ENCODE peak calls at places on chromosome 12, in nine cellular contexts. One of them, this sample, is unnamed.

GRCh38 chr12:115574831-115575230 is 702.7 kb downstream of the MED13L start:
- DNase-seq in effector CD8-positive, alpha-beta T cell: no peak
- DNase-seq in activated CD4-positive, alpha-beta T cell treated with anti-CD3 and anti-CD28 coated beads for 24 hours: no peak
- DNase-seq in left ventricle myocardium superior: no peak
- DNase-seq in stimulated activated CD8-positive, alpha-beta memory T cell treated with anti-CD3 and anti-CD28 coated beads, Interleukin-7, amount 100 ng/mL, for 1 hour: no peak
- DNase-seq in sigmoid colon: no peak
- DNase-seq in posterior cingulate gyrus: no peak
- DNase-seq in osteocyte: no peak
- DNase-seq in activated CD8-positive, alpha-beta memory T cell treated with anti-CD3 and anti-CD28 coated beads for 1 hour: no peak
- DNase-seq in this sample: no peak

GRCh38 chr12:13630354-13630753 is 351.0 kb downstream of the GRIN2B start:
- DNase-seq in effector CD8-positive, alpha-beta T cell: no peak
- DNase-seq in activated CD4-positive, alpha-beta T cell treated with anti-CD3 and anti-CD28 coated beads for 24 hours: no peak
- DNase-seq in left ventricle myocardium superior: no peak
- DNase-seq in stimulated activated CD8-positive, alpha-beta memory T cell treated with anti-CD3 and anti-CD28 coated beads, Interleukin-7, amount 100 ng/mL, for 1 hour: no peak
- DNase-seq in sigmoid colon: no peak
- DNase-seq in posterior cingulate gyrus: no peak
- DNase-seq in osteocyte: no peak
- DNase-seq in activated CD8-positive, alpha-beta memory T cell treated with anti-CD3 and anti-CD28 coated beads for 1 hour: no peak
- DNase-seq in this sample: no peak

GRCh38 chr12:93653079-93653478 is 24.1 kb upstream of the CRADD start:
- DNase-seq in effector CD8-positive, alpha-beta T cell: no peak
- DNase-seq in activated CD4-positive, alpha-beta T cell treated with anti-CD3 and anti-CD28 coated beads for 24 hours: no peak
- DNase-seq in left ventricle myocardium superior: no peak
- DNase-seq in stimulated activated CD8-positive, alpha-beta memory T cell treated with anti-CD3 and anti-CD28 coated beads, Interleukin-7, amount 100 ng/mL, for 1 hour: no peak
- DNase-seq in sigmoid colon: no peak
- DNase-seq in posterior cingulate gyrus: no peak
- DNase-seq in osteocyte: no peak
- DNase-seq in activated CD8-positive, alpha-beta memory T cell treated with anti-CD3 and anti-CD28 coated beads for 1 hour: no peak
- DNase-seq in this sample: no peak

GRCh38 chr12:1553987-1554982 is 40.1 kb downstream of the FBXL14 start:
- DNase-seq in effector CD8-positive, alpha-beta T cell: no peak
- DNase-seq in activated CD4-positive, alpha-beta T cell treated with anti-CD3 and anti-CD28 coated beads for 24 hours: peak; percentile 33
- DNase-seq in left ventricle myocardium superior: no peak
- DNase-seq in stimulated activated CD8-positive, alpha-beta memory T cell treated with anti-CD3 and anti-CD28 coated beads, Interleukin-7, amount 100 ng/mL, for 1 hour: no peak
- DNase-seq in sigmoid colon: no peak
- DNase-seq in posterior cingulate gyrus: no peak
- DNase-seq in osteocyte: no peak
- DNase-seq in activated CD8-positive, alpha-beta memory T cell treated with anti-CD3 and anti-CD28 coated beads for 1 hour: no peak
- DNase-seq in this sample: no peak

GRCh38 chr12:26290560-26290959 is 95.2 kb downstream of the SSPN start:
- DNase-seq in effector CD8-positive, alpha-beta T cell: no peak
- DNase-seq in activated CD4-positive, alpha-beta T cell treated with anti-CD3 and anti-CD28 coated beads for 24 hours: no peak
- DNase-seq in left ventricle myocardium superior: no peak
- DNase-seq in stimulated activated CD8-positive, alpha-beta memory T cell treated with anti-CD3 and anti-CD28 coated beads, Interleukin-7, amount 100 ng/mL, for 1 hour: no peak
- DNase-seq in sigmoid colon: no peak
- DNase-seq in posterior cingulate gyrus: no peak
- DNase-seq in osteocyte: no peak
- DNase-seq in activated CD8-positive, alpha-beta memory T cell treated with anti-CD3 and anti-CD28 coated beads for 1 hour: no peak
- DNase-seq in this sample: no peak

GRCh38 chr12:105983622-105984325 is 155.0 kb downstream of the NUAK1 start:
- DNase-seq in effector CD8-positive, alpha-beta T cell: no peak
- DNase-seq in activated CD4-positive, alpha-beta T cell treated with anti-CD3 and anti-CD28 coated beads for 24 hours: no peak
- DNase-seq in left ventricle myocardium superior: no peak
- DNase-seq in stimulated activated CD8-positive, alpha-beta memory T cell treated with anti-CD3 and anti-CD28 coated beads, Interleukin-7, amount 100 ng/mL, for 1 hour: no peak
- DNase-seq in sigmoid colon: no peak
- DNase-seq in posterior cingulate gyrus: no peak
- DNase-seq in osteocyte: no peak
- DNase-seq in activated CD8-positive, alpha-beta memory T cell treated with anti-CD3 and anti-CD28 coated beads for 1 hour: no peak
- DNase-seq in this sample: peak; percentile 87

GRCh38 chr12:6554990-6555691 is 701 bp downstream of the IFFO1 start:
- DNase-seq in effector CD8-positive, alpha-beta T cell: no peak
- DNase-seq in activated CD4-positive, alpha-beta T cell treated with anti-CD3 and anti-CD28 coated beads for 24 hours: no peak
- DNase-seq in left ventricle myocardium superior: peak; percentile 46
- DNase-seq in stimulated activated CD8-positive, alpha-beta memory T cell treated with anti-CD3 and anti-CD28 coated beads, Interleukin-7, amount 100 ng/mL, for 1 hour: no peak
- DNase-seq in sigmoid colon: no peak
- DNase-seq in posterior cingulate gyrus: no peak
- DNase-seq in osteocyte: no peak
- DNase-seq in activated CD8-positive, alpha-beta memory T cell treated with anti-CD3 and anti-CD28 coated beads for 1 hour: no peak
- DNase-seq in this sample: no peak

GRCh38 chr12:131218291-131219172 is 264.8 kb downstream of the ADGRD1 start:
- DNase-seq in effector CD8-positive, alpha-beta T cell: no peak
- DNase-seq in activated CD4-positive, alpha-beta T cell treated with anti-CD3 and anti-CD28 coated beads for 24 hours: no peak
- DNase-seq in left ventricle myocardium superior: no peak
- DNase-seq in stimulated activated CD8-positive, alpha-beta memory T cell treated with anti-CD3 and anti-CD28 coated beads, Interleukin-7, amount 100 ng/mL, for 1 hour: no peak
- DNase-seq in sigmoid colon: no peak
- DNase-seq in posterior cingulate gyrus: no peak
- DNase-seq in osteocyte: no peak
- DNase-seq in activated CD8-positive, alpha-beta memory T cell treated with anti-CD3 and anti-CD28 coated beads for 1 hour: no peak
- DNase-seq in this sample: no peak

GRCh38 chr12:105552056-105552455 is 221.6 kb downstream of the C12orf75 start:
- DNase-seq in effector CD8-positive, alpha-beta T cell: no peak
- DNase-seq in activated CD4-positive, alpha-beta T cell treated with anti-CD3 and anti-CD28 coated beads for 24 hours: no peak
- DNase-seq in left ventricle myocardium superior: no peak
- DNase-seq in stimulated activated CD8-positive, alpha-beta memory T cell treated with anti-CD3 and anti-CD28 coated beads, Interleukin-7, amount 100 ng/mL, for 1 hour: no peak
- DNase-seq in sigmoid colon: no peak
- DNase-seq in posterior cingulate gyrus: no peak
- DNase-seq in osteocyte: no peak
- DNase-seq in activated CD8-positive, alpha-beta memory T cell treated with anti-CD3 and anti-CD28 coated beads for 1 hour: no peak
- DNase-seq in this sample: no peak

GRCh38 chr12:47340391-47341015 is 260.7 kb upstream of the AMIGO2 start:
- DNase-seq in effector CD8-positive, alpha-beta T cell: no peak
- DNase-seq in activated CD4-positive, alpha-beta T cell treated with anti-CD3 and anti-CD28 coated beads for 24 hours: no peak
- DNase-seq in left ventricle myocardium superior: no peak
- DNase-seq in stimulated activated CD8-positive, alpha-beta memory T cell treated with anti-CD3 and anti-CD28 coated beads, Interleukin-7, amount 100 ng/mL, for 1 hour: no peak
- DNase-seq in sigmoid colon: no peak
- DNase-seq in posterior cingulate gyrus: no peak
- DNase-seq in osteocyte: no peak
- DNase-seq in activated CD8-positive, alpha-beta memory T cell treated with anti-CD3 and anti-CD28 coated beads for 1 hour: no peak
- DNase-seq in this sample: no peak

GRCh38 chr12:125292700-125293099 is 227.5 kb downstream of the AACS start:
- DNase-seq in effector CD8-positive, alpha-beta T cell: no peak
- DNase-seq in activated CD4-positive, alpha-beta T cell treated with anti-CD3 and anti-CD28 coated beads for 24 hours: no peak
- DNase-seq in left ventricle myocardium superior: no peak
- DNase-seq in stimulated activated CD8-positive, alpha-beta memory T cell treated with anti-CD3 and anti-CD28 coated beads, Interleukin-7, amount 100 ng/mL, for 1 hour: no peak
- DNase-seq in sigmoid colon: no peak
- DNase-seq in posterior cingulate gyrus: no peak
- DNase-seq in osteocyte: no peak
- DNase-seq in activated CD8-positive, alpha-beta memory T cell treated with anti-CD3 and anti-CD28 coated beads for 1 hour: no peak
- DNase-seq in this sample: no peak

GRCh38 chr12:131883521-131883900 is 10.9 kb upstream of the ULK1 start:
- DNase-seq in effector CD8-positive, alpha-beta T cell: no peak
- DNase-seq in activated CD4-positive, alpha-beta T cell treated with anti-CD3 and anti-CD28 coated beads for 24 hours: no peak
- DNase-seq in left ventricle myocardium superior: no peak
- DNase-seq in stimulated activated CD8-positive, alpha-beta memory T cell treated with anti-CD3 and anti-CD28 coated beads, Interleukin-7, amount 100 ng/mL, for 1 hour: no peak
- DNase-seq in sigmoid colon: no peak
- DNase-seq in posterior cingulate gyrus: no peak
- DNase-seq in osteocyte: no peak
- DNase-seq in activated CD8-positive, alpha-beta memory T cell treated with anti-CD3 and anti-CD28 coated beads for 1 hour: no peak
- DNase-seq in this sample: no peak

GRCh38 chr12:6303046-6303445 is 7.4 kb upstream of the PLEKHG6 start:
- DNase-seq in effector CD8-positive, alpha-beta T cell: no peak
- DNase-seq in activated CD4-positive, alpha-beta T cell treated with anti-CD3 and anti-CD28 coated beads for 24 hours: no peak
- DNase-seq in left ventricle myocardium superior: no peak
- DNase-seq in stimulated activated CD8-positive, alpha-beta memory T cell treated with anti-CD3 and anti-CD28 coated beads, Interleukin-7, amount 100 ng/mL, for 1 hour: no peak
- DNase-seq in sigmoid colon: no peak
- DNase-seq in posterior cingulate gyrus: no peak
- DNase-seq in osteocyte: no peak
- DNase-seq in activated CD8-positive, alpha-beta memory T cell treated with anti-CD3 and anti-CD28 coated beads for 1 hour: no peak
- DNase-seq in this sample: no peak

GRCh38 chr12:9951026-9951652 is 19.0 kb upstream of the CLEC2A start:
- DNase-seq in effector CD8-positive, alpha-beta T cell: no peak
- DNase-seq in activated CD4-positive, alpha-beta T cell treated with anti-CD3 and anti-CD28 coated beads for 24 hours: no peak
- DNase-seq in left ventricle myocardium superior: no peak
- DNase-seq in stimulated activated CD8-positive, alpha-beta memory T cell treated with anti-CD3 and anti-CD28 coated beads, Interleukin-7, amount 100 ng/mL, for 1 hour: peak; percentile 5
- DNase-seq in sigmoid colon: no peak
- DNase-seq in posterior cingulate gyrus: no peak
- DNase-seq in osteocyte: no peak
- DNase-seq in activated CD8-positive, alpha-beta memory T cell treated with anti-CD3 and anti-CD28 coated beads for 1 hour: no peak
- DNase-seq in this sample: no peak

GRCh38 chr12:836952-837351 is 84.6 kb downstream of the WNK1 start:
- DNase-seq in effector CD8-positive, alpha-beta T cell: no peak
- DNase-seq in activated CD4-positive, alpha-beta T cell treated with anti-CD3 and anti-CD28 coated beads for 24 hours: no peak
- DNase-seq in left ventricle myocardium superior: no peak
- DNase-seq in stimulated activated CD8-positive, alpha-beta memory T cell treated with anti-CD3 and anti-CD28 coated beads, Interleukin-7, amount 100 ng/mL, for 1 hour: no peak
- DNase-seq in sigmoid colon: no peak
- DNase-seq in posterior cingulate gyrus: no peak
- DNase-seq in osteocyte: no peak
- DNase-seq in activated CD8-positive, alpha-beta memory T cell treated with anti-CD3 and anti-CD28 coated beads for 1 hour: no peak
- DNase-seq in this sample: no peak

GRCh38 chr12:116458492-116458891 is 100.7 kb upstream of the MAP1LC3B2 start:
- DNase-seq in effector CD8-positive, alpha-beta T cell: no peak
- DNase-seq in activated CD4-positive, alpha-beta T cell treated with anti-CD3 and anti-CD28 coated beads for 24 hours: no peak
- DNase-seq in left ventricle myocardium superior: no peak
- DNase-seq in stimulated activated CD8-positive, alpha-beta memory T cell treated with anti-CD3 and anti-CD28 coated beads, Interleukin-7, amount 100 ng/mL, for 1 hour: no peak
- DNase-seq in sigmoid colon: no peak
- DNase-seq in posterior cingulate gyrus: no peak
- DNase-seq in osteocyte: no peak
- DNase-seq in activated CD8-positive, alpha-beta memory T cell treated with anti-CD3 and anti-CD28 coated beads for 1 hour: no peak
- DNase-seq in this sample: no peak

GRCh38 chr12:29750928-29751220 is 32.9 kb downstream of the TMTC1 start:
- DNase-seq in effector CD8-positive, alpha-beta T cell: no peak
- DNase-seq in activated CD4-positive, alpha-beta T cell treated with anti-CD3 and anti-CD28 coated beads for 24 hours: no peak
- DNase-seq in left ventricle myocardium superior: no peak
- DNase-seq in stimulated activated CD8-positive, alpha-beta memory T cell treated with anti-CD3 and anti-CD28 coated beads, Interleukin-7, amount 100 ng/mL, for 1 hour: no peak
- DNase-seq in sigmoid colon: no peak
- DNase-seq in posterior cingulate gyrus: no peak
- DNase-seq in osteocyte: no peak
- DNase-seq in activated CD8-positive, alpha-beta memory T cell treated with anti-CD3 and anti-CD28 coated beads for 1 hour: no peak
- DNase-seq in this sample: no peak

GRCh38 chr12:106758349-106758951 is 16.0 kb upstream of the RIC8B start:
- DNase-seq in effector CD8-positive, alpha-beta T cell: no peak
- DNase-seq in activated CD4-positive, alpha-beta T cell treated with anti-CD3 and anti-CD28 coated beads for 24 hours: no peak
- DNase-seq in left ventricle myocardium superior: no peak
- DNase-seq in stimulated activated CD8-positive, alpha-beta memory T cell treated with anti-CD3 and anti-CD28 coated beads, Interleukin-7, amount 100 ng/mL, for 1 hour: no peak
- DNase-seq in sigmoid colon: no peak
- DNase-seq in posterior cingulate gyrus: no peak
- DNase-seq in osteocyte: no peak
- DNase-seq in activated CD8-positive, alpha-beta memory T cell treated with anti-CD3 and anti-CD28 coated beads for 1 hour: no peak
- DNase-seq in this sample: no peak

GRCh38 chr12:57939291-57939690 is 2.1 kb upstream of the ATP23 start:
- DNase-seq in effector CD8-positive, alpha-beta T cell: no peak
- DNase-seq in activated CD4-positive, alpha-beta T cell treated with anti-CD3 and anti-CD28 coated beads for 24 hours: no peak
- DNase-seq in left ventricle myocardium superior: no peak
- DNase-seq in stimulated activated CD8-positive, alpha-beta memory T cell treated with anti-CD3 and anti-CD28 coated beads, Interleukin-7, amount 100 ng/mL, for 1 hour: no peak
- DNase-seq in sigmoid colon: no peak
- DNase-seq in posterior cingulate gyrus: no peak
- DNase-seq in osteocyte: no peak
- DNase-seq in activated CD8-positive, alpha-beta memory T cell treated with anti-CD3 and anti-CD28 coated beads for 1 hour: no peak
- DNase-seq in this sample: peak; percentile 68

GRCh38 chr12:64400041-64400440 is 4.2 kb upstream of the XPOT start:
- DNase-seq in effector CD8-positive, alpha-beta T cell: no peak
- DNase-seq in activated CD4-positive, alpha-beta T cell treated with anti-CD3 and anti-CD28 coated beads for 24 hours: no peak
- DNase-seq in left ventricle myocardium superior: no peak
- DNase-seq in stimulated activated CD8-positive, alpha-beta memory T cell treated with anti-CD3 and anti-CD28 coated beads, Interleukin-7, amount 100 ng/mL, for 1 hour: no peak
- DNase-seq in sigmoid colon: no peak
- DNase-seq in posterior cingulate gyrus: peak; percentile 36
- DNase-seq in osteocyte: no peak
- DNase-seq in activated CD8-positive, alpha-beta memory T cell treated with anti-CD3 and anti-CD28 coated beads for 1 hour: no peak
- DNase-seq in this sample: peak; percentile 56

GRCh38 chr12:2064078-2064507 is 11.3 kb downstream of the CACNA1C start:
- DNase-seq in effector CD8-positive, alpha-beta T cell: no peak
- DNase-seq in activated CD4-positive, alpha-beta T cell treated with anti-CD3 and anti-CD28 coated beads for 24 hours: no peak
- DNase-seq in left ventricle myocardium superior: no peak
- DNase-seq in stimulated activated CD8-positive, alpha-beta memory T cell treated with anti-CD3 and anti-CD28 coated beads, Interleukin-7, amount 100 ng/mL, for 1 hour: no peak
- DNase-seq in sigmoid colon: no peak
- DNase-seq in posterior cingulate gyrus: no peak
- DNase-seq in osteocyte: no peak
- DNase-seq in activated CD8-positive, alpha-beta memory T cell treated with anti-CD3 and anti-CD28 coated beads for 1 hour: no peak
- DNase-seq in this sample: no peak

GRCh38 chr12:32897276-32897615 is 669 bp upstream of the PKP2 start:
- DNase-seq in effector CD8-positive, alpha-beta T cell: no peak
- DNase-seq in activated CD4-positive, alpha-beta T cell treated with anti-CD3 and anti-CD28 coated beads for 24 hours: no peak
- DNase-seq in left ventricle myocardium superior: no peak
- DNase-seq in stimulated activated CD8-positive, alpha-beta memory T cell treated with anti-CD3 and anti-CD28 coated beads, Interleukin-7, amount 100 ng/mL, for 1 hour: no peak
- DNase-seq in sigmoid colon: no peak
- DNase-seq in posterior cingulate gyrus: no peak
- DNase-seq in osteocyte: no peak
- DNase-seq in activated CD8-positive, alpha-beta memory T cell treated with anti-CD3 and anti-CD28 coated beads for 1 hour: no peak
- DNase-seq in this sample: no peak

GRCh38 chr12:114656906-114657596 is 26.9 kb downstream of the TBX3 start:
- DNase-seq in effector CD8-positive, alpha-beta T cell: no peak
- DNase-seq in activated CD4-positive, alpha-beta T cell treated with anti-CD3 and anti-CD28 coated beads for 24 hours: no peak
- DNase-seq in left ventricle myocardium superior: no peak
- DNase-seq in stimulated activated CD8-positive, alpha-beta memory T cell treated with anti-CD3 and anti-CD28 coated beads, Interleukin-7, amount 100 ng/mL, for 1 hour: no peak
- DNase-seq in sigmoid colon: no peak
- DNase-seq in posterior cingulate gyrus: no peak
- DNase-seq in osteocyte: no peak
- DNase-seq in activated CD8-positive, alpha-beta memory T cell treated with anti-CD3 and anti-CD28 coated beads for 1 hour: no peak
- DNase-seq in this sample: no peak

GRCh38 chr12:132560421-132560830 is 50.0 kb downstream of the LRCOL1 start:
- DNase-seq in effector CD8-positive, alpha-beta T cell: no peak
- DNase-seq in activated CD4-positive, alpha-beta T cell treated with anti-CD3 and anti-CD28 coated beads for 24 hours: peak; percentile 30
- DNase-seq in left ventricle myocardium superior: no peak
- DNase-seq in stimulated activated CD8-positive, alpha-beta memory T cell treated with anti-CD3 and anti-CD28 coated beads, Interleukin-7, amount 100 ng/mL, for 1 hour: no peak
- DNase-seq in sigmoid colon: no peak
- DNase-seq in posterior cingulate gyrus: no peak
- DNase-seq in osteocyte: no peak
- DNase-seq in activated CD8-positive, alpha-beta memory T cell treated with anti-CD3 and anti-CD28 coated beads for 1 hour: no peak
- DNase-seq in this sample: peak; percentile 47

GRCh38 chr12:98358144-98358543 is 157.2 kb upstream of the TMPO start:
- DNase-seq in effector CD8-positive, alpha-beta T cell: no peak
- DNase-seq in activated CD4-positive, alpha-beta T cell treated with anti-CD3 and anti-CD28 coated beads for 24 hours: no peak
- DNase-seq in left ventricle myocardium superior: no peak
- DNase-seq in stimulated activated CD8-positive, alpha-beta memory T cell treated with anti-CD3 and anti-CD28 coated beads, Interleukin-7, amount 100 ng/mL, for 1 hour: no peak
- DNase-seq in sigmoid colon: no peak
- DNase-seq in posterior cingulate gyrus: no peak
- DNase-seq in osteocyte: no peak
- DNase-seq in activated CD8-positive, alpha-beta memory T cell treated with anti-CD3 and anti-CD28 coated beads for 1 hour: no peak
- DNase-seq in this sample: no peak

GRCh38 chr12:87141091-87141490 is 884.9 kb upstream of the MGAT4C start:
- DNase-seq in effector CD8-positive, alpha-beta T cell: no peak
- DNase-seq in activated CD4-positive, alpha-beta T cell treated with anti-CD3 and anti-CD28 coated beads for 24 hours: no peak
- DNase-seq in left ventricle myocardium superior: no peak
- DNase-seq in stimulated activated CD8-positive, alpha-beta memory T cell treated with anti-CD3 and anti-CD28 coated beads, Interleukin-7, amount 100 ng/mL, for 1 hour: no peak
- DNase-seq in sigmoid colon: no peak
- DNase-seq in posterior cingulate gyrus: no peak
- DNase-seq in osteocyte: no peak
- DNase-seq in activated CD8-positive, alpha-beta memory T cell treated with anti-CD3 and anti-CD28 coated beads for 1 hour: no peak
- DNase-seq in this sample: no peak

GRCh38 chr12:68521848-68522502 is 88.7 kb upstream of the RAP1B start:
- DNase-seq in effector CD8-positive, alpha-beta T cell: no peak
- DNase-seq in activated CD4-positive, alpha-beta T cell treated with anti-CD3 and anti-CD28 coated beads for 24 hours: no peak
- DNase-seq in left ventricle myocardium superior: no peak
- DNase-seq in stimulated activated CD8-positive, alpha-beta memory T cell treated with anti-CD3 and anti-CD28 coated beads, Interleukin-7, amount 100 ng/mL, for 1 hour: no peak
- DNase-seq in sigmoid colon: no peak
- DNase-seq in posterior cingulate gyrus: no peak
- DNase-seq in osteocyte: no peak
- DNase-seq in activated CD8-positive, alpha-beta memory T cell treated with anti-CD3 and anti-CD28 coated beads for 1 hour: no peak
- DNase-seq in this sample: no peak

GRCh38 chr12:21828779-21829178 is 54.3 kb upstream of the KCNJ8 start:
- DNase-seq in effector CD8-positive, alpha-beta T cell: no peak
- DNase-seq in activated CD4-positive, alpha-beta T cell treated with anti-CD3 and anti-CD28 coated beads for 24 hours: no peak
- DNase-seq in left ventricle myocardium superior: no peak
- DNase-seq in stimulated activated CD8-positive, alpha-beta memory T cell treated with anti-CD3 and anti-CD28 coated beads, Interleukin-7, amount 100 ng/mL, for 1 hour: no peak
- DNase-seq in sigmoid colon: peak; percentile 83
- DNase-seq in posterior cingulate gyrus: no peak
- DNase-seq in osteocyte: no peak
- DNase-seq in activated CD8-positive, alpha-beta memory T cell treated with anti-CD3 and anti-CD28 coated beads for 1 hour: no peak
- DNase-seq in this sample: no peak